ENCODE peak calls at places on chromosomes 5 and 9, in seven cellular contexts. One of them, this sample, is unnamed.
A peak's percentile ranks its signal among the peaks of the same experiment; 100 is the strongest.

GRCh38 chr5:68838157-68838718 is 255.6 kb upstream of the SLC30A5 start:
- DNase-seq in trophoblast cell: no peak
- DNase-seq in neuronal stem cell: no peak
- DNase-seq in mesendoderm: no peak
- DNase-seq in H9: no peak
- DNase-seq in IMR-90: no peak
- DNase-seq in H1: no peak
- DNase-seq in this sample: no peak

GRCh38 chr5:32461441-32462120 is 17.0 kb upstream of the ZFR start:
- DNase-seq in trophoblast cell: peak; percentile 51
- DNase-seq in neuronal stem cell: no peak
- DNase-seq in mesendoderm: no peak
- DNase-seq in H9: no peak
- DNase-seq in IMR-90: peak; percentile 24
- DNase-seq in H1: no peak
- DNase-seq in this sample: no peak

GRCh38 chr5:26009742-26010141 is 1028.6 kb downstream of the CDH9 start:
- DNase-seq in trophoblast cell: no peak
- DNase-seq in neuronal stem cell: peak; percentile 5
- DNase-seq in mesendoderm: peak; percentile 74
- DNase-seq in H9: peak; percentile 65
- DNase-seq in IMR-90: no peak
- DNase-seq in H1: peak; percentile 56
- DNase-seq in this sample: peak; percentile 35

GRCh38 chr9:80602291-80602690 is 1030.5 kb downstream of the TLE4 start:
- DNase-seq in trophoblast cell: no peak
- DNase-seq in neuronal stem cell: no peak
- DNase-seq in mesendoderm: no peak
- DNase-seq in H9: no peak
- DNase-seq in IMR-90: no peak
- DNase-seq in H1: no peak
- DNase-seq in this sample: no peak

GRCh38 chr9:131334568-131335105 is 45.1 kb downstream of the PLPP7 start:
- DNase-seq in trophoblast cell: peak; percentile 62
- DNase-seq in neuronal stem cell: no peak
- DNase-seq in mesendoderm: no peak
- DNase-seq in H9: no peak
- DNase-seq in IMR-90: peak; percentile 38
- DNase-seq in H1: no peak
- DNase-seq in this sample: peak; percentile 80

GRCh38 chr5:40240671-40241070 is 439.0 kb upstream of the PTGER4 start:
- DNase-seq in trophoblast cell: no peak
- DNase-seq in neuronal stem cell: no peak
- DNase-seq in mesendoderm: no peak
- DNase-seq in H9: no peak
- DNase-seq in IMR-90: no peak
- DNase-seq in H1: no peak
- DNase-seq in this sample: no peak

GRCh38 chr5:150519560-150519945 is 11.6 kb downstream of the NDST1 start:
- DNase-seq in trophoblast cell: no peak
- DNase-seq in neuronal stem cell: no peak
- DNase-seq in mesendoderm: no peak
- DNase-seq in H9: no peak
- DNase-seq in IMR-90: no peak
- DNase-seq in H1: no peak
- DNase-seq in this sample: no peak

GRCh38 chr5:172645271-172645670 is 4.2 kb downstream of the NEURL1B start:
- DNase-seq in trophoblast cell: no peak
- DNase-seq in neuronal stem cell: no peak
- DNase-seq in mesendoderm: no peak
- DNase-seq in H9: no peak
- DNase-seq in IMR-90: no peak
- DNase-seq in H1: no peak
- DNase-seq in this sample: no peak

GRCh38 chr5:104267282-104268015 is 704.9 kb upstream of the NUDT12 start:
- DNase-seq in trophoblast cell: no peak
- DNase-seq in neuronal stem cell: no peak
- DNase-seq in mesendoderm: peak; percentile 67
- DNase-seq in H9: no peak
- DNase-seq in IMR-90: no peak
- DNase-seq in H1: no peak
- DNase-seq in this sample: peak; percentile 24

GRCh38 chr5:159189310-159189709 is 20.0 kb downstream of the RNF145 start:
- DNase-seq in trophoblast cell: no peak
- DNase-seq in neuronal stem cell: no peak
- DNase-seq in mesendoderm: no peak
- DNase-seq in H9: no peak
- DNase-seq in IMR-90: peak; percentile 38
- DNase-seq in H1: no peak
- DNase-seq in this sample: no peak

GRCh38 chr5:108788142-108788541 is 40.4 kb downstream of the FER start:
- DNase-seq in trophoblast cell: no peak
- DNase-seq in neuronal stem cell: no peak
- DNase-seq in mesendoderm: no peak
- DNase-seq in H9: no peak
- DNase-seq in IMR-90: no peak
- DNase-seq in H1: no peak
- DNase-seq in this sample: no peak

GRCh38 chr5:168020522-168021294 is 270.7 kb upstream of the WWC1 start:
- DNase-seq in trophoblast cell: no peak
- DNase-seq in neuronal stem cell: no peak
- DNase-seq in mesendoderm: no peak
- DNase-seq in H9: no peak
- DNase-seq in IMR-90: peak; percentile 8
- DNase-seq in H1: no peak
- DNase-seq in this sample: peak; percentile 15

GRCh38 chr5:23704176-23704855 is 196.9 kb downstream of the PRDM9 start:
- DNase-seq in trophoblast cell: no peak
- DNase-seq in neuronal stem cell: no peak
- DNase-seq in mesendoderm: no peak
- DNase-seq in H9: no peak
- DNase-seq in IMR-90: no peak
- DNase-seq in H1: no peak
- DNase-seq in this sample: no peak

GRCh38 chr9:34545497-34545896 is 22.7 kb upstream of the ENHO start:
- DNase-seq in trophoblast cell: no peak
- DNase-seq in neuronal stem cell: no peak
- DNase-seq in mesendoderm: no peak
- DNase-seq in H9: no peak
- DNase-seq in IMR-90: no peak
- DNase-seq in H1: peak; percentile 45
- DNase-seq in this sample: no peak

GRCh38 chr9:24590432-24590831 is 44.7 kb upstream of the IZUMO3 start:
- DNase-seq in trophoblast cell: no peak
- DNase-seq in neuronal stem cell: no peak
- DNase-seq in mesendoderm: no peak
- DNase-seq in H9: no peak
- DNase-seq in IMR-90: no peak
- DNase-seq in H1: no peak
- DNase-seq in this sample: no peak

GRCh38 chr5:177064500-177065277 is 22.0 kb upstream of the FGFR4 start:
- DNase-seq in trophoblast cell: no peak
- DNase-seq in neuronal stem cell: no peak
- DNase-seq in mesendoderm: no peak
- DNase-seq in H9: no peak
- DNase-seq in IMR-90: no peak
- DNase-seq in H1: no peak
- DNase-seq in this sample: no peak

GRCh38 chr9:9170735-9171134 is 1371.2 kb upstream of the DMAC1 start:
- DNase-seq in trophoblast cell: no peak
- DNase-seq in neuronal stem cell: peak; percentile 6
- DNase-seq in mesendoderm: no peak
- DNase-seq in H9: no peak
- DNase-seq in IMR-90: no peak
- DNase-seq in H1: no peak
- DNase-seq in this sample: no peak

GRCh38 chr9:72691671-72692070 is 170.3 kb downstream of the TMC1 start:
- DNase-seq in trophoblast cell: peak; percentile 90
- DNase-seq in neuronal stem cell: no peak
- DNase-seq in mesendoderm: no peak
- DNase-seq in H9: no peak
- DNase-seq in IMR-90: no peak
- DNase-seq in H1: no peak
- DNase-seq in this sample: no peak

GRCh38 chr5:148381906-148382305 is 1.9 kb upstream of the FBXO38 start:
- DNase-seq in trophoblast cell: peak; percentile 22
- DNase-seq in neuronal stem cell: no peak
- DNase-seq in mesendoderm: peak; percentile 8
- DNase-seq in H9: no peak
- DNase-seq in IMR-90: no peak
- DNase-seq in H1: no peak
- DNase-seq in this sample: no peak

GRCh38 chr9:110047955-110048472 is 159.9 kb downstream of the C9orf152 start:
- DNase-seq in trophoblast cell: no peak
- DNase-seq in neuronal stem cell: no peak
- DNase-seq in mesendoderm: peak; percentile 51
- DNase-seq in H9: peak; percentile 56
- DNase-seq in IMR-90: no peak
- DNase-seq in H1: peak; percentile 67
- DNase-seq in this sample: no peak

GRCh38 chr9:110048976-110049698 is 158.8 kb downstream of the C9orf152 start:
- DNase-seq in trophoblast cell: peak; percentile 69
- DNase-seq in neuronal stem cell: no peak
- DNase-seq in mesendoderm: peak; percentile 59
- DNase-seq in H9: peak; percentile 41
- DNase-seq in IMR-90: no peak
- DNase-seq in H1: peak; percentile 60
- DNase-seq in this sample: peak; percentile 57

GRCh38 chr9:110050925-110051355 is 157.0 kb downstream of the C9orf152 start:
- DNase-seq in trophoblast cell: peak; percentile 89
- DNase-seq in neuronal stem cell: no peak
- DNase-seq in mesendoderm: peak; percentile 32
- DNase-seq in H9: no peak
- DNase-seq in IMR-90: peak; percentile 95
- DNase-seq in H1: no peak
- DNase-seq in this sample: peak; percentile 97

GRCh38 chr9:110048473-110048975 is 159.4 kb downstream of the C9orf152 start:
- DNase-seq in trophoblast cell: peak; percentile 81
- DNase-seq in neuronal stem cell: peak; percentile 70
- DNase-seq in mesendoderm: peak; percentile 79
- DNase-seq in H9: peak; percentile 85
- DNase-seq in IMR-90: peak; percentile 79
- DNase-seq in H1: peak; percentile 81
- DNase-seq in this sample: peak; percentile 88

DNA sequence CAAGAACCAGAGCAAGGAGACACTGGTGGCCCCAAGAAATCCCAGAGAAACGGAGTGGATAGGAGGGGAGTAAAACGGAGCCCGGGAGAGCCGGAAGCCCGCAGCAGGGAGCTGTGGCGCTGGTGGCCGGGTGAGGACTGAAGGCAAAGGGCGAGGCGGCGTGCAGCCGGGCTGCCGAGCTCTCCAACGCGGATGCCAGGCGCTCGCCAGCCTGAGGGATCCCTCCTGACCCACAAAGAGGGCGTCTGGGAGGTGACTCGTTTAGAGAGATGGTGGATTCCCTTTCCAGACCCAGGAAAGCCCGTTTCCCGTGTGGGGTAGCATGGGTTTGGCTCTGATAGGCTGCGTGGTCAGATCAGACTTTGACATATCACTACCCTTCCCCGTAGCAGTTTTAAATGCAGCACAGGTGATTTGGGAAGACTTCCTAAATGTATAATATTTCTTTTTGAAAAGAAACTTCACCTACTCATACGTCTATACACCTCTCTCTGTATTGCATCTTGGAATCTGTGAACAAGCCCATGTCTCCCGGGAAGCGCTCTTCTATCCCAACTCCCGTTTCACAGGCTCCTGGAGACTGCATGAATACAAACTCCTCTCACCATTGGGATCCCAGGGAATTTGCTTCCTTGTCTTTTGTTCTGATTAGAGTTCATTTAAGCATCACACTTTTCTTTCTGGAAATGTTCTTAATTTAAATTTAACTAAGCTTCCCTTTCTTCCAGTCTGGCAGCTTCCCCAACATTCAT is 158.1 kb downstream of the C9orf152 start:
- DNase-seq in trophoblast cell: peak; percentile 60
- DNase-seq in neuronal stem cell: no peak
- DNase-seq in mesendoderm: peak; percentile 62
- DNase-seq in H9: peak; percentile 48
- DNase-seq in IMR-90: no peak
- DNase-seq in H1: peak; percentile 71
- DNase-seq in this sample: peak; percentile 50
- H2BK5ac ChIP-seq in trophoblast cell: no peak overlapping the region
- H2BK5ac ChIP-seq in neuronal stem cell: peak overlapping the region; percentile 96
- H2BK5ac ChIP-seq in mesendoderm: no peak overlapping the region
- H2BK5ac ChIP-seq in H9: no peak overlapping the region
- H2BK5ac ChIP-seq in IMR-90: peak overlapping the region; percentile 91
- H2BK5ac ChIP-seq in H1: no peak overlapping the region
- H2BK5ac ChIP-seq in this sample: peak overlapping the region; percentile 60

DNA sequence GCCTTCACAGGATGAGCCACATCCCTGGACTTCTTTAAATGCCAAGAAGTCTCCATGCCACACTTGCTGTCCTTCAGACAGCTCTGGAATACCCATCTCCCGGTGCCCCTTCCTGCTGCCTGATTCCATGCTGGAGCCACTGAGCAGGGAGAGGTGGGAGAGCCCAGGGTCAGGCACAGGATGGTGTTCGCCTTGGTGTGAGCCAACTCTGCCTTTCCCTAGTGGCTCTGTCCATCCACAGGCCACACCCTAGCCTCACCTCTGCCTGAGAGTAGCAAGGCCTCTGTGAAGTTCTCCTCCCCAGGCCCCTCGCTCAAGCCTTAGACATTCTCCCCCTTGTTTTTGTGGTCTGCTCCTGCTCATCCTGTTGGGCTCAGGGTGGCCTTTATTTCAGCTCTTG is 54.2 kb upstream of the ANGPTL2 start:
- DNase-seq in trophoblast cell: no peak
- DNase-seq in neuronal stem cell: no peak
- DNase-seq in mesendoderm: no peak
- DNase-seq in H9: peak; percentile 10
- DNase-seq in IMR-90: no peak
- DNase-seq in H1: no peak
- DNase-seq in this sample: no peak
- H2BK5ac ChIP-seq in trophoblast cell: no peak overlapping the region
- H2BK5ac ChIP-seq in neuronal stem cell: no peak overlapping the region
- H2BK5ac ChIP-seq in mesendoderm: no peak overlapping the region
- H2BK5ac ChIP-seq in H9: no peak overlapping the region
- H2BK5ac ChIP-seq in IMR-90: no peak overlapping the region
- H2BK5ac ChIP-seq in H1: no peak overlapping the region
- H2BK5ac ChIP-seq in this sample: no peak overlapping the region

GRCh38 chr9:99720455-99721050 is 101.1 kb upstream of the NR4A3 start:
- DNase-seq in trophoblast cell: no peak
- DNase-seq in neuronal stem cell: no peak
- DNase-seq in mesendoderm: no peak
- DNase-seq in H9: no peak
- DNase-seq in IMR-90: peak; percentile 0
- DNase-seq in H1: no peak
- DNase-seq in this sample: peak; percentile 28
- H2BK5ac ChIP-seq in trophoblast cell: no peak overlapping the region
- H2BK5ac ChIP-seq in neuronal stem cell: no peak overlapping the region
- H2BK5ac ChIP-seq in mesendoderm: no peak overlapping the region
- H2BK5ac ChIP-seq in H9: no peak overlapping the region
- H2BK5ac ChIP-seq in IMR-90: no peak overlapping the region
- H2BK5ac ChIP-seq in H1: no peak overlapping the region
- H2BK5ac ChIP-seq in this sample: no peak overlapping the region

GRCh38 chr9:137949260-137949659 is 71.7 kb downstream of the CACNA1B start:
- DNase-seq in trophoblast cell: no peak
- DNase-seq in neuronal stem cell: no peak
- DNase-seq in mesendoderm: no peak
- DNase-seq in H9: no peak
- DNase-seq in IMR-90: no peak
- DNase-seq in H1: no peak
- DNase-seq in this sample: no peak
- H2BK5ac ChIP-seq in trophoblast cell: no peak overlapping the region
- H2BK5ac ChIP-seq in neuronal stem cell: no peak overlapping the region
- H2BK5ac ChIP-seq in mesendoderm: no peak overlapping the region
- H2BK5ac ChIP-seq in H9: no peak overlapping the region
- H2BK5ac ChIP-seq in IMR-90: peak overlapping the region; percentile 74
- H2BK5ac ChIP-seq in H1: peak overlapping the region; percentile 10
- H2BK5ac ChIP-seq in this sample: no peak overlapping the region